ENCODE peak calls at places on chromosomes 6 and 20, in six cellular contexts. S is CD4-positive, CD25-positive, alpha-beta regulatory T cell; E is fibroblast of the conjunctiva; B is HTR-8/SVneo; W is T-helper 2 cell; O is activated naive CD4-positive, alpha-beta T cell treated with anti-CD3 and anti-CD28 coated beads, Interleukin-2, amount 10 ng/mL, durations not matched to agents 7 days and 5 days. A is an unnamed sample.

GRCh38 chr20:11012975-11013374 is 339.2 kb upstream of the JAG1 start:
- DNase-seq in B (no peak), O (no peak), E (peak; percentile 35), S (no peak), W (no peak), A (no peak)

GRCh38 chr6:89411269-89412070 is 603 bp downstream of the RRAGD start:
- DNase-seq in W (peak; percentile 6), O (peak; percentile 61), E (no peak), B (no peak), S (peak; percentile 24), A (peak; percentile 75)

GRCh38 chr20:391041-391711 is 10.6 kb downstream of the TRIB3 start:
- DNase-seq in S (no peak), W (no peak), B (no peak), E (no peak), O (no peak), A (no peak)

GRCh38 chr6:139161817-139162284 is 27.0 kb downstream of the HECA start:
- DNase-seq in O (peak; percentile 78), B (no peak), E (no peak), S (peak; percentile 57), W (peak; percentile 45), A (no peak)

GRCh38 chr6:143634486-143634885 is 43.3 kb upstream of the PHACTR2 start:
- DNase-seq in B (no peak), E (no peak), S (no peak), O (no peak), W (no peak), A (no peak)

GRCh38 chr6:101042966-101043365 is 161.8 kb upstream of the ASCC3 start:
- DNase-seq in E (no peak), S (no peak), O (no peak), B (no peak), W (no peak), A (no peak)

GRCh38 chr6:5205877-5206840 is 54.6 kb downstream of the LYRM4 start:
- DNase-seq in B (peak; percentile 45), S (no peak), W (no peak), O (no peak), E (no peak), A (no peak)

GRCh38 chr6:155080876-155081845 is 86.0 kb downstream of the TIAM2 start:
- DNase-seq in E (no peak), S (no peak), O (no peak), W (no peak), B (peak; percentile 37), A (no peak)

GRCh38 chr6:53986165-53986720 is 125.0 kb upstream of the MLIP start:
- DNase-seq in W (no peak), O (peak; percentile 23), E (peak; percentile 61), B (peak; percentile 47), S (no peak), A (peak; percentile 39)

GRCh38 chr6:157107915-157108651 is 215.2 kb downstream of the TMEM242 start:
- DNase-seq in E (peak; percentile 78), B (peak; percentile 44), O (no peak), S (peak; percentile 4), W (no peak), A (no peak)

GRCh38 chr6:5379647-5380242 is 118.4 kb downstream of the FARS2 start:
- DNase-seq in W (no peak), S (no peak), E (peak; percentile 26), O (peak; percentile 54), B (peak; percentile 36), A (peak; percentile 60)

GRCh38 chr6:113065606-113066005 is 718.5 kb downstream of the RFPL4B start:
- DNase-seq in S (no peak), W (no peak), O (no peak), B (no peak), E (no peak), A (no peak)

GRCh38 chr6:16548121-16548520 is 213.1 kb downstream of the ATXN1 start:
- DNase-seq in S (no peak), B (no peak), E (no peak), O (no peak), W (no peak), A (no peak)

GRCh38 chr6:144262470-144263369 is 22.4 kb upstream of the UTRN start:
- DNase-seq in B (no peak), W (no peak), E (no peak), S (peak; percentile 29), O (peak; percentile 48), A (no peak)

GRCh38 chr6:85594197-85594930 is 706 bp upstream of the SNX14 start:
- DNase-seq in W (peak; percentile 30), S (no peak), B (no peak), O (no peak), E (no peak), A (no peak)

GRCh38 chr6:41940759-41941279 is 789 bp downstream of the CCND3 start:
- DNase-seq in O (peak; percentile 82), S (peak; percentile 62), W (peak; percentile 39), B (peak; percentile 22), E (no peak), A (peak; percentile 44)

GRCh38 chr20:32004963-32005362 is 5.3 kb upstream of the CCM2L start:
- DNase-seq in B (no peak), E (no peak), S (no peak), O (no peak), W (no peak), A (no peak)

GRCh38 chr6:50714487-50715379 is 1.4 kb downstream of the TFAP2D start:
- DNase-seq in B (no peak), O (no peak), S (no peak), E (no peak), W (no peak), A (peak; percentile 46)

GRCh38 chr6:130978660-130979396 is 84.2 kb downstream of the EPB41L2 start:
- DNase-seq in E (no peak), W (no peak), B (no peak), O (no peak), S (no peak), A (no peak)

GRCh38 chr6:137879301-137879700 is 12.2 kb downstream of the TNFAIP3 start:
- DNase-seq in E (no peak), O (no peak), B (no peak), W (no peak), S (no peak), A (no peak)

GRCh38 chr6:13354331-13355042 is 26.1 kb upstream of the TBC1D7 start:
- DNase-seq in B (peak; percentile 59), S (no peak), O (no peak), E (no peak), W (no peak), A (no peak)

GRCh38 chr6:151765444-151765886 is 42.0 kb upstream of the ESR1 start:
- DNase-seq in O (peak; percentile 65), B (peak; percentile 61), E (peak; percentile 78), S (peak; percentile 40), W (no peak), A (peak; percentile 72)

GRCh38 chr6:159168536-159169192 is 536 bp upstream of the FNDC1 start:
- DNase-seq in S (peak; percentile 4), E (no peak), O (no peak), B (peak; percentile 59), W (no peak), A (peak; percentile 87)

GRCh38 chr20:43459022-43459942 is 1.6 kb downstream of the SRSF6 start:
- DNase-seq in E (no peak), S (no peak), B (no peak), O (peak; percentile 43), W (peak; percentile 10), A (no peak)

GRCh38 chr6:45952546-45952945 is 63.1 kb downstream of the CLIC5 start:
- DNase-seq in B (no peak), E (no peak), O (no peak), W (no peak), S (no peak), A (no peak)

GRCh38 chr6:110946498-110946897 is 12.0 kb upstream of the GTF3C6 start:
- DNase-seq in E (no peak), O (no peak), W (no peak), S (no peak), B (no peak), A (no peak)

GRCh38 chr6:126923807-126924206 is 194.7 kb upstream of the RSPO3 start:
- DNase-seq in S (no peak), B (no peak), E (no peak), O (no peak), W (no peak), A (no peak)

GRCh38 chr6:29680904-29681303 is at the start of gene ZFP57:
- DNase-seq in B (no peak), W (no peak), S (no peak), O (no peak), E (no peak), A (no peak)